ENCODE peak calls at places on chromosomes 2 and 18, in seven cellular contexts. One of them, this sample, is unnamed.

GRCh38 chr2:130870161-130870485 is 33.4 kb downstream of the ARHGEF4 start:
- DNase-seq in M059J: no peak
- DNase-seq in aorta: peak; percentile 55
- DNase-seq in KBM-7: no peak
- DNase-seq in AG08396: no peak
- DNase-seq in Calu3: no peak
- DNase-seq in pancreas: no peak
- DNase-seq in this sample: no peak

GRCh38 chr2:223725494-223725893 is 111.9 kb downstream of the AP1S3 start:
- DNase-seq in AG08396: peak; percentile 87
- DNase-seq in M059J: peak; percentile 97
- DNase-seq in pancreas: peak; percentile 25
- DNase-seq in aorta: peak; percentile 95
- DNase-seq in Calu3: peak; percentile 87
- DNase-seq in KBM-7: peak; percentile 7
- DNase-seq in this sample: peak; percentile 82

GRCh38 chr18:1191341-1191740 is 286.7 kb downstream of the ADCYAP1 start:
- DNase-seq in AG08396: no peak
- DNase-seq in M059J: no peak
- DNase-seq in aorta: no peak
- DNase-seq in KBM-7: no peak
- DNase-seq in Calu3: no peak
- DNase-seq in pancreas: no peak
- DNase-seq in this sample: no peak

GRCh38 chr2:111670776-111671175 is 213.2 kb downstream of the ANAPC1 start:
- DNase-seq in M059J: no peak
- DNase-seq in pancreas: no peak
- DNase-seq in AG08396: no peak
- DNase-seq in KBM-7: no peak
- DNase-seq in Calu3: no peak
- DNase-seq in aorta: no peak
- DNase-seq in this sample: no peak

GRCh38 chr18:34550902-34551301 is 159.2 kb upstream of the DTNA start:
- DNase-seq in KBM-7: no peak
- DNase-seq in pancreas: no peak
- DNase-seq in Calu3: no peak
- DNase-seq in M059J: no peak
- DNase-seq in aorta: no peak
- DNase-seq in AG08396: no peak
- DNase-seq in this sample: no peak

GRCh38 chr2:11688222-11689069 is 18.5 kb upstream of the NTSR2 start:
- DNase-seq in pancreas: peak; percentile 65
- DNase-seq in Calu3: peak; percentile 81
- DNase-seq in KBM-7: peak; percentile 91
- DNase-seq in AG08396: peak; percentile 86
- DNase-seq in M059J: peak; percentile 76
- DNase-seq in aorta: peak; percentile 95
- DNase-seq in this sample: peak; percentile 83

GRCh38 chr2:224585205-224586088 is at the start of gene CUL3:
- DNase-seq in aorta: peak; percentile 100
- DNase-seq in M059J: peak; percentile 94
- DNase-seq in KBM-7: peak; percentile 97
- DNase-seq in AG08396: peak; percentile 99
- DNase-seq in pancreas: peak; percentile 98
- DNase-seq in Calu3: peak; percentile 99
- DNase-seq in this sample: peak; percentile 100

GRCh38 chr2:59803586-59803985 is 749.9 kb downstream of the BCL11A start:
- DNase-seq in Calu3: no peak
- DNase-seq in aorta: no peak
- DNase-seq in pancreas: no peak
- DNase-seq in M059J: no peak
- DNase-seq in AG08396: no peak
- DNase-seq in KBM-7: no peak
- DNase-seq in this sample: no peak

GRCh38 chr2:219475697-219476604 is 22.7 kb upstream of the GMPPA start:
- DNase-seq in AG08396: peak; percentile 69
- DNase-seq in Calu3: peak; percentile 89
- DNase-seq in aorta: peak; percentile 92
- DNase-seq in pancreas: peak; percentile 55
- DNase-seq in KBM-7: peak; percentile 78
- DNase-seq in M059J: no peak
- DNase-seq in this sample: peak; percentile 76

GRCh38 chr2:129864719-129865118 is 114.7 kb upstream of the RAB6C start:
- DNase-seq in KBM-7: no peak
- DNase-seq in pancreas: no peak
- DNase-seq in aorta: no peak
- DNase-seq in M059J: no peak
- DNase-seq in AG08396: no peak
- DNase-seq in Calu3: no peak
- DNase-seq in this sample: no peak